ENCODE peak calls at places on chromosome 21, in seven cellular contexts. O, X, S, W, A, B and U are unnamed samples.

GRCh38 chr21:42524341-42525227 is 10.9 kb downstream of the SLC37A1 start:
- DNase-seq in S (peak; percentile 83), X (no peak), O (no peak), W (no peak), A (no peak), B (peak; percentile 66), U (peak; percentile 86)

GRCh38 chr21:26798856-26799751 is 46.1 kb downstream of the ADAMTS1 start:
- DNase-seq in S (no peak), O (no peak), B (no peak), W (no peak), A (no peak), X (no peak), U (no peak)

GRCh38 chr21:35288238-35288637 is 239.1 kb upstream of the RUNX1 start:
- DNase-seq in B (no peak), O (no peak), W (no peak), S (no peak), X (no peak), A (no peak), U (no peak)

GRCh38 chr21:15134711-15135110 is 69.9 kb upstream of the NRIP1 start:
- DNase-seq in O (no peak), S (no peak), A (no peak), W (no peak), X (no peak), B (no peak), U (no peak)

GRCh38 chr21:45529785-45530422 is 12.3 kb downstream of the SLC19A1 start:
- DNase-seq in B (no peak), A (no peak), O (no peak), X (no peak), S (no peak), W (no peak), U (no peak)

GRCh38 chr21:16522512-16522911 is 792.7 kb downstream of the USP25 start:
- DNase-seq in A (no peak), X (no peak), B (no peak), S (no peak), W (no peak), O (no peak), U (no peak)

GRCh38 chr21:36260030-36260787 is 59.8 kb upstream of the MORC3 start:
- DNase-seq in W (peak; percentile 47), B (no peak), A (peak; percentile 71), S (peak; percentile 70), X (peak; percentile 28), O (no peak), U (peak; percentile 53)

GRCh38 chr21:20045197-20045596 is 953.0 kb upstream of the NCAM2 start:
- DNase-seq in X (no peak), O (no peak), S (no peak), A (no peak), B (no peak), W (no peak), U (no peak)

GRCh38 chr21:44959376-44960091 is 19.7 kb downstream of the SLX9 start:
- DNase-seq in B (no peak), X (no peak), A (no peak), S (no peak), W (no peak), O (no peak), U (no peak)

GRCh38 chr21:34544032-34544496 is 32.1 kb upstream of the KCNE1 start:
- DNase-seq in S (no peak), W (peak; percentile 23), X (no peak), A (peak; percentile 70), O (no peak), B (peak; percentile 59), U (no peak)

GRCh38 chr21:36485476-36485875 is 5.6 kb upstream of the CLDN14 start:
- DNase-seq in B (no peak), W (no peak), O (no peak), A (no peak), S (no peak), X (no peak), U (no peak)

GRCh38 chr21:23936224-23936623 is 1671.1 kb downstream of the MRPL39 start:
- DNase-seq in O (no peak), A (peak; percentile 2), S (no peak), W (no peak), B (no peak), X (no peak), U (no peak)

GRCh38 chr21:28111151-28111619 is 881.5 kb downstream of the LTN1 start:
- DNase-seq in O (no peak), X (no peak), S (no peak), B (no peak), W (no peak), A (no peak), U (no peak)

GRCh38 chr21:23507501-23507900 is 2099.8 kb downstream of the MRPL39 start:
- DNase-seq in A (no peak), X (no peak), S (no peak), O (no peak), B (no peak), W (no peak), U (no peak)

GRCh38 chr21:18499761-18500376 is 96.3 kb upstream of the TMPRSS15 start:
- DNase-seq in A (peak; percentile 48), O (peak; percentile 8), S (no peak), X (no peak), B (peak; percentile 3), W (no peak), U (no peak)

GRCh38 chr21:42088148-42088547 is 17.0 kb downstream of the UMODL1 start:
- DNase-seq in W (no peak), X (no peak), S (no peak), A (no peak), O (no peak), B (no peak), U (no peak)

GRCh38 chr21:31725202-31725840 is 6.6 kb downstream of the SCAF4 start:
- DNase-seq in B (no peak), S (no peak), X (no peak), O (no peak), W (no peak), A (no peak), U (no peak)

GRCh38 chr21:15063821-15064575 is 802 bp downstream of the NRIP1 start:
- DNase-seq in A (peak; percentile 55), X (no peak), S (no peak), W (no peak), O (no peak), B (no peak), U (no peak)

GRCh38 chr21:39674794-39675193 is 62.1 kb downstream of the B3GALT5 start:
- DNase-seq in X (no peak), O (no peak), A (no peak), W (no peak), S (no peak), B (no peak), U (no peak)

GRCh38 chr21:16192900-16193299 is 463.1 kb downstream of the USP25 start:
- DNase-seq in A (peak; percentile 2), O (no peak), S (no peak), B (no peak), W (no peak), X (no peak), U (no peak)

GRCh38 chr21:23162213-23162946 is 2164.2 kb downstream of the NCAM2 start:
- DNase-seq in A (no peak), B (no peak), X (no peak), O (no peak), S (no peak), W (no peak), U (no peak)

GRCh38 chr21:41429305-41429704 is 3.3 kb downstream of the MX1 start:
- DNase-seq in W (no peak), S (no peak), X (no peak), B (no peak), A (no peak), O (no peak), U (no peak)

GRCh38 chr21:35266546-35266945 is 217.4 kb upstream of the RUNX1 start:
- DNase-seq in B (no peak), S (no peak), X (no peak), O (no peak), W (no peak), A (no peak), U (no peak)

GRCh38 chr21:36429672-36430546 is 44.7 kb downstream of the CHAF1B start:
- DNase-seq in B (no peak), W (peak; percentile 32), O (peak; percentile 86), S (peak; percentile 86), A (peak; percentile 91), X (peak; percentile 20), U (peak; percentile 59)

GRCh38 chr21:31732538-31732864 is 583 bp upstream of the SCAF4 start:
- DNase-seq in B (no peak), X (no peak), A (no peak), W (no peak), O (no peak), S (no peak), U (no peak)

GRCh38 chr21:44012474-44013379 is 618 bp downstream of the TRAPPC10 start:
- DNase-seq in O (no peak), B (peak; percentile 66), X (peak; percentile 80), S (peak; percentile 91), W (peak; percentile 68), A (peak; percentile 89), U (peak; percentile 27)

GRCh38 chr21:33380483-33380998 is 22.7 kb upstream of the IFNGR2 start:
- DNase-seq in A (peak; percentile 33), W (peak; percentile 79), B (no peak), O (peak; percentile 69), S (peak; percentile 49), X (peak; percentile 76), U (peak; percentile 95)

GRCh38 chr21:46210378-46211136 is 18.0 kb downstream of the LSS start:
- DNase-seq in S (no peak), O (no peak), W (no peak), X (no peak), A (no peak), B (no peak), U (no peak)

GRCh38 chr21:25179116-25179515 is 428.2 kb downstream of the MRPL39 start:
- DNase-seq in B (no peak), O (no peak), W (no peak), S (no peak), A (no peak), X (no peak), U (no peak)

GRCh38 chr21:33449650-33450049 is 30.1 kb downstream of the TMEM50B start:
- DNase-seq in X (no peak), A (peak; percentile 20), W (no peak), O (no peak), S (no peak), B (no peak), U (no peak)

GRCh38 chr21:46372014-46372485 is 48.1 kb downstream of the PCNT start:
- DNase-seq in O (no peak), W (no peak), B (no peak), S (no peak), X (no peak), A (no peak), U (no peak)

GRCh38 chr21:36658926-36659325 is 40.0 kb upstream of the SIM2 start:
- DNase-seq in A (no peak), S (no peak), O (no peak), X (no peak), W (no peak), B (no peak), U (no peak)

GRCh38 chr21:42997053-42997452 is 22.7 kb downstream of the PKNOX1 start:
- DNase-seq in S (no peak), B (no peak), A (no peak), W (no peak), O (no peak), X (no peak), U (no peak)

GRCh38 chr21:16468191-16468590 is 738.4 kb downstream of the USP25 start:
- DNase-seq in W (no peak), S (no peak), A (no peak), O (no peak), X (no peak), B (no peak), U (no peak)

GRCh38 chr21:35045539-35046222 is 3.4 kb downstream of the RUNX1 start:
- DNase-seq in O (no peak), A (no peak), W (peak; percentile 50), S (no peak), B (no peak), X (peak; percentile 38), U (no peak)